ENCODE peak calls at places on chromosomes 12 and 14, in nine cellular contexts. O is HEK293T; J is cardiac muscle cell; C is stimulated activated CD4-positive, alpha-beta T cell treated with anti-CD3 and anti-CD28 coated beads, TNF-alpha, amount 100 ng/mL, for 1 hour; N is SHP77 treated with DMSO at 0.1 percent for 48 hours; D is HS-27A; Y is NCI-H1092; K is WTC11; H is fibroblast of lung. U is an unnamed sample.
A peak's percentile ranks its signal among the peaks of the same experiment; 100 is the strongest.

GRCh38 chr14:21096438-21096837 is 2.0 kb downstream of the ZNF219 start:
- DNase-seq in O (no peak), H (no peak), Y (no peak), K (no peak), J (no peak), N (no peak), D (no peak), C (no peak), U (no peak)

GRCh38 chr12:51009038-51009437 is 17.1 kb downstream of the SLC11A2 start:
- DNase-seq in J (no peak), D (no peak), K (no peak), Y (no peak), O (no peak), H (no peak), C (no peak), N (no peak), U (peak; percentile 91)

GRCh38 chr12:219891-220352 is 6.0 kb upstream of the SLC6A12 start:
- DNase-seq in K (peak; percentile 97), N (no peak), D (no peak), C (no peak), Y (peak; percentile 74), H (peak; percentile 19), O (peak; percentile 86), J (peak; percentile 88), U (peak; percentile 91)

GRCh38 chr12:116116650-116117424 is 160.7 kb downstream of the MED13L start:
- DNase-seq in O (no peak), C (no peak), J (no peak), H (no peak), N (no peak), K (no peak), D (no peak), Y (no peak), U (no peak)

GRCh38 chr12:72017054-72017651 is 78.5 kb downstream of the TPH2 start:
- DNase-seq in J (peak; percentile 78), D (peak; percentile 56), H (peak; percentile 80), K (peak; percentile 75), N (peak; percentile 89), C (no peak), O (peak; percentile 75), Y (peak; percentile 42), U (peak; percentile 78)

GRCh38 chr14:76250345-76250744 is 98.6 kb downstream of the GPATCH2L start:
- DNase-seq in O (no peak), Y (no peak), D (no peak), K (no peak), J (no peak), N (no peak), C (no peak), H (no peak), U (no peak)

GRCh38 chr12:106999444-106999843 is 12.5 kb upstream of the MTERF2 start:
- DNase-seq in C (no peak), D (no peak), J (no peak), Y (no peak), K (no peak), N (no peak), O (no peak), H (no peak), U (peak; percentile 74)

GRCh38 chr14:100219126-100219785 is 19.7 kb upstream of the YY1 start:
- DNase-seq in C (no peak), D (no peak), N (no peak), Y (no peak), J (no peak), O (no peak), H (no peak), K (no peak), U (peak; percentile 40)

GRCh38 chr14:58098507-58098906 is 53.5 kb downstream of the ARMH4 start:
- DNase-seq in J (no peak), O (no peak), D (no peak), Y (no peak), C (no peak), H (no peak), K (no peak), N (peak; percentile 83), U (no peak)

GRCh38 chr14:63800651-63801385 is 52.0 kb upstream of the SYNE2 start:
- DNase-seq in K (no peak), O (no peak), Y (no peak), H (peak; percentile 17), J (no peak), N (no peak), C (no peak), D (no peak), U (no peak)

GRCh38 chr12:76031081-76031413 is 529 bp downstream of the PHLDA1 start:
- DNase-seq in D (no peak), J (no peak), O (no peak), K (no peak), H (no peak), Y (no peak), N (no peak), C (no peak), U (no peak)

GRCh38 chr12:23906329-23906728 is 43.1 kb downstream of the SOX5 start:
- DNase-seq in O (no peak), Y (no peak), D (no peak), C (no peak), J (peak; percentile 13), H (peak; percentile 6), K (no peak), N (no peak), U (no peak)

GRCh38 chr12:108804361-108804949 is 52.9 kb downstream of the SSH1 start:
- DNase-seq in N (no peak), C (no peak), K (no peak), H (peak; percentile 98), O (no peak), D (no peak), J (peak; percentile 77), Y (no peak), U (peak; percentile 85)

GRCh38 chr14:80586116-80586515 is 355.4 kb downstream of the CEP128 start:
- DNase-seq in D (no peak), N (no peak), J (peak; percentile 5), K (no peak), Y (no peak), C (no peak), H (no peak), O (no peak), U (no peak)

U was measured in posterior vena cava.